ENCODE peak calls at places on chromosomes 5 and 9, in four cellular contexts. F, J, O and Q are unnamed samples. For H3K4me1, the result is how much of the 10 kb centered on the place peaks cover.

GRCh38 chr5:134462761-134463160 is 51.1 kb upstream of the CDKN2AIPNL start:
- DNase-seq in J (no peak), O (no peak), F (no peak), Q (no peak)

GRCh38 chr9:93118863-93119702 is 15.0 kb downstream of the NINJ1 start:
- DNase-seq in F (no peak), O (no peak), J (no peak), Q (no peak)

GRCh38 chr5:154646841-154647759 is 108.1 kb upstream of the LARP1 start:
- DNase-seq in O (peak), J (peak), F (peak), Q (no peak)

GRCh38 chr5:178356459-178356872 is 123.9 kb upstream of the PHYKPL start:
- DNase-seq in O (peak), J (no peak), F (no peak), Q (no peak)

GRCh38 chr5:121885630-121886029 is 33.9 kb downstream of the FTMT start:
- DNase-seq in F (no peak), J (no peak), O (no peak), Q (no peak)

GRCh38 chr9:120542701-120543490 is 37.1 kb downstream of the CDK5RAP2 start:
- DNase-seq in F (no peak), O (no peak), J (peak), Q (no peak)

GRCh38 chr9:135526089-135526729 is 5.0 kb downstream of the LCN1 start:
- DNase-seq in F (no peak), O (peak), J (no peak), Q (no peak)

GRCh38 chr9:83981126-83981871 is 694 bp downstream of the RMI1 start:
- DNase-seq in J (peak), O (no peak), F (no peak), Q (peak)

GRCh38 chr5:65062684-65063083 is 294.0 kb downstream of the CWC27 start:
- DNase-seq in F (no peak), J (peak), O (no peak), Q (peak)

GRCh38 chr9:29556317-29556716 is 1983.0 kb upstream of the C9orf72 start:
- DNase-seq in J (no peak), F (no peak), O (no peak), Q (no peak)

GRCh38 chr5:179377421-179378115 is 32.3 kb upstream of the ADAMTS2 start:
- DNase-seq in J (no peak), O (peak), F (no peak), Q (no peak)

GRCh38 chr9:104900871-104901270 is 27.1 kb downstream of the ABCA1 start:
- DNase-seq in O (no peak), J (peak), F (no peak), Q (no peak)
- H3K4me1 ChIP-seq in O (under half), J (half or more), F (under half), Q (under half)

DNA sequence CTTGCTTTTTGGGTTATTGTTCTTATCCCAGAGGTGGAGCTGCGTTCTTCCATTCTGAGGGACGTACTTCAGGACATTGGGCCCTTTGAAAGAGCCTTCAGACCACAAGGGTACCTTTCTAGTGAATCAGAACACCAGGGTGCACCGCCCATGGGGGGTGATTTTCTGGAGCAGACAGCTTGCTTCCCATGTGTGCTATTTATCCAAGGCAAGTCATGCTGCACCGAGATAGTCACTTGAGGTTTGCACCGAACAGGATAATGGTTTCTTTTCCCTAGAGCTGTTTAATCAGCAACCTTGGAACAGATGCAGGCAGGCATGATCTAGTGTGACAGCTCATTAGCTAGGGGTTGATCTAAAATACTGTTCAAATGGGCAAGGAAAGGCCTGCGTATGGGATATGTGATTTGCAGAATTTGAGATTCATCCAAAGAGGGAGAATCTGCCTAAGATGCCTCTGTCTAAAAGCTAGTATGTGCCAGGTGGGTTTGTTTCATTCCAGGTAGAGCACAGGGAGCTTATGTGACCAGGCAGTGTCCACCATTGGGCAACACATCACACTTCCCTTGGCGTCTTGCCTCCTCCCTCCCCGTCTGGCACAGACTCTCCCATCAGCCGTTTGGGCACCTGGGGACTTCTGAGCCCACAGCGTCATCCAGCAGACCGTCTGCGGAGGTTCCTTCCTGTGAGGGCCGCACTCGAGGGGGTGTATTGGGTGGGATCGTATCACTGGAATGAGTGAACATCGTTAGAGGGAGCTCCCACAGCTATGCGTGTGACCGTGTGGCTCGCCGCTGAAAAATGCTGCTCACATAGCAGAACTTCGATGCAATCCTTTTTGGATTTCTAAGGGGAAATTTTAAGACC is 23.0 kb downstream of the ABL1 start:
- DNase-seq in F (no peak), J (peak), O (no peak), Q (no peak)
- H3K4me1 ChIP-seq in F (under half), J (half or more), O (under half), Q (half or more)

DNA sequence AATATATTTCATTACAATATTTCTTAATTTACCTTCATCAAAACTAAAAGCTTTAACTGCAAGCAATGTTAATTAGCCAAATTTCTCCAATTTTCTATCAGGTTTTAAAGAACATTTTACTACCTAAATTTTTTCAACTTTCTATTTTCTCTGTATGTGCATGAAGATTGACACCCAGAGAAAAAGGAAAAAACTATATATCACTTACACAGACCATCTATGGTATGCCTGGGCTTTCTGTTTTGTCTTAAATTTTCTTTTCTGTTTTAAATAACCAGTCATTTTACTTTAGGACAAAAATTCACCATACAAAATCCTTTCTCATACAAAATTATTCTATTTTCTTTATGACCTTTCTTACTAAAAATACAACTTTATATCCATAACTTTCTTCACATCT is 13.8 kb upstream of the IL7R start:
- DNase-seq in F (no peak), O (no peak), J (no peak), Q (no peak)
- H3K4me1 ChIP-seq in F (under half), O (under half), J (under half), Q (under half)

GRCh38 chr9:131418143-131419028 is 24.5 kb downstream of the PRRC2B start:
- DNase-seq in O (peak), F (no peak), J (peak), Q (peak)

GRCh38 chr9:131419716-131420115 is 25.8 kb downstream of the PRRC2B start:
- DNase-seq in F (no peak), O (no peak), J (no peak), Q (no peak)

GRCh38 chr9:131419029-131419614 is 25.2 kb downstream of the PRRC2B start:
- DNase-seq in J (peak), F (no peak), O (no peak), Q (no peak)

GRCh38 chr9:131417264-131418142 is 23.6 kb downstream of the PRRC2B start:
- DNase-seq in O (no peak), F (no peak), J (no peak), Q (no peak)

DNA sequence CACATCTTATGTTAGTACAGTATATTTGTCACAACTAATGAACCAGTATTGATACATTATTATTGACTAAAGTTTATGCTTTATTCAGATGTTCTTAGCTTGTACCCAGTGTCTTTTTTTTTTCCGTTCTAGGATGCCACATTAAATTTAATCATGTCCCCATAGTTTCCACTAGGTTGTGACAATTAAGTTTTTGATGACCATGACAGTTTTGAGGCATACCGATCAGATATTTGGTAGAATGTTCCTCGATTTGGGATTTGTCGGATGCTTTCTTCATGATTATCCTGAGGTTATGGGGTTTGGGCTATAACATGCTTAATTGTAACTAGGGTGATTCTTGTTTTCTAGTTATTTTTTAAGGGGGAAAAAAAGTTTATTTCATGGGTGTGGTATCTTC is 22.6 kb downstream of the PRRC2B start:
- DNase-seq in F (no peak), O (no peak), J (no peak), Q (no peak)
- H3K4me1 ChIP-seq in F (under half), O (under half), J (under half), Q (half or more)

DNA sequence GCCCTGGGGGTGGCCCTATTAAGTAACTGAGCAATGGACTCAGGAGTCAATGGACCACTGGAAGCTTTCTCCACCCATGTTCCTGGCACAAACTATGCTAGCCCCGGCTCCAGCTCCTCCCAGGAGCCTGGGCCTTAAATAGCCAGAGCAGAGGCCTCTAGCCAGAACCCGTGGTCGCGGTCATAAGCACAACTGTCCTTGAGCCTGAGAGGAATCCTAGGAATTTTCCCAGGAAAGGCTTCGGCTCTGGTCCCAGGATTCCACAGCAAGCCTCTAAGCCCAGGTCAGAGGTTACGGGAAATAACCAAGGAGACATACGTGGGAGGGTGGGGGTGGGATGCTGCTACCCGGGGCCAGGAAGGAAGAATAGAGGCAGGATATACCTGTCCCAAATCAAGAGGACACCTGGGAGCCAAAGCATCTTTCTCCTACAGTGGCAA is 5.5 kb downstream of the SEPTIN8 start:
- DNase-seq in F (no peak), J (peak), O (peak), Q (peak)
- H3K4me1 ChIP-seq in F (under half), J (half or more), O (under half), Q (under half)

DNA sequence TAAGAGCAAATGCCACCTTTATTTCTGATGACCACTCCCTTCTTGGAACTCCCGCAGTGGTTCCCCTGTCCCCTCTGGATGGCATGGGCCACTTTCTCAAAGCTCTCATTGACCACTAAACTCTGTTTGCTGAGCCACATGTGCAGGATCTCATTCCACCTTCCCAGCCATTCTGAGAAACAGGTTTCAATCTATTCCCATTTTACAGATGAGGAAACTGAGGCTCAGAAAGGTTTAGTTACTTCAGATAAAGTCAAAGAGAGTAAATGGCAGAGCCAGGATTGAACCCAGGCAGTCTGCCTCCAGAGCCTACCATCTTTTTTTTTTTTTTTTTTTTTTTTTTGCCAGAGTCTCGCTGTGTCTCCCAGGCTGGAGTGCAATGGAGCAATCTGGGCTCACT is 24.2 kb downstream of the COL27A1 start:
- DNase-seq in O (no peak), F (no peak), J (no peak), Q (no peak)
- H3K4me1 ChIP-seq in O (under half), F (under half), J (under half), Q (under half)